ENCODE peak calls at places on chromosomes 3 and 15, in ten cellular contexts. U is gastrocnemius medialis, L is psoas muscle, F is foreskin fibroblast, H is tibial artery, N is uterus, S is mammary epithelial cell, T is spleen, X is brain microvascular endothelial cell, Z is HCT116. I is an unnamed sample.

GRCh38 chr3:18825586-18826157 is 322.6 kb upstream of the KCNH8 start:
- DNase-seq in F (no peak), U (no peak), S (no peak), X (no peak), L (no peak), T (no peak), N (no peak), Z (no peak), H (no peak), I (no peak)

GRCh38 chr3:141878326-141878725 is 1.9 kb downstream of the ATP1B3 start:
- DNase-seq in F (no peak), X (no peak), N (no peak), T (no peak), L (no peak), U (no peak), H (no peak), Z (no peak), S (no peak), I (no peak)

GRCh38 chr15:80777137-80777536 is 2.0 kb upstream of the CEMIP start:
- DNase-seq in U (peak), H (peak), X (peak), F (peak), L (peak), Z (no peak), N (no peak), T (no peak), S (peak), I (peak)

GRCh38 chr3:149771652-149772271 is 19.5 kb upstream of the COMMD2 start:
- DNase-seq in Z (peak), S (no peak), U (peak), T (no peak), X (peak), F (peak), L (no peak), H (peak), N (peak), I (peak)

GRCh38 chr15:41774873-41775417 is 661 bp downstream of the MAPKBP1 start:
- DNase-seq in L (no peak), X (no peak), S (no peak), T (peak), H (no peak), N (no peak), U (no peak), F (no peak), Z (no peak), I (no peak)

GRCh38 chr15:77974098-77974414 is 103.5 kb downstream of the TBC1D2B start:
- DNase-seq in L (peak), U (peak), X (peak), S (no peak), H (no peak), T (peak), Z (no peak), F (peak), N (no peak), I (peak)

GRCh38 chr3:69368129-69368741 is 17.7 kb downstream of the FRMD4B start:
- DNase-seq in S (peak), F (no peak), X (no peak), T (no peak), N (no peak), U (no peak), H (no peak), L (no peak), Z (no peak), I (peak)

GRCh38 chr15:59313703-59314332 is 58.9 kb downstream of the MYO1E start:
- DNase-seq in N (peak), H (peak), Z (no peak), U (peak), T (no peak), F (peak), S (peak), L (peak), X (no peak), I (peak)

GRCh38 chr15:58980351-58980939 is 7.0 kb upstream of the RNF111 start:
- DNase-seq in Z (peak), T (no peak), U (no peak), H (no peak), L (no peak), S (no peak), N (no peak), F (peak), X (no peak), I (peak)

GRCh38 chr3:114622001-114622400 is 328.2 kb downstream of the TIGIT start:
- DNase-seq in U (no peak), Z (no peak), X (no peak), L (no peak), S (no peak), F (no peak), T (no peak), N (no peak), H (no peak), I (no peak)
- TF ChIP-seq CTCF in U (no peak), Z (no peak), X (no peak), L (no peak), S (no peak), F (no peak), T (no peak), N (no peak), H (no peak), I (no peak)

GRCh38 chr15:73982251-73982962 is 9.7 kb downstream of the STOML1 start:
- DNase-seq in S (peak), F (peak), L (peak), H (peak), T (peak), N (peak), X (peak), Z (no peak), U (peak), I (peak)
- H3K4me3 ChIP-seq in S (no peak), F (no peak), L (peak), H (no peak), T (no peak), N (no peak), X (no peak), Z (no peak), U (no peak), I (no peak)

GRCh38 chr3:186529204-186529999 is 14.8 kb downstream of the CRYGS start:
- DNase-seq in F (no peak), L (no peak), H (no peak), N (no peak), T (no peak), S (no peak), X (no peak), Z (no peak), U (no peak), I (no peak)
- TF ChIP-seq CTCF in F (no peak), L (no peak), H (no peak), N (no peak), T (no peak), S (no peak), X (peak), Z (no peak), U (no peak), I (no peak)

DNA sequence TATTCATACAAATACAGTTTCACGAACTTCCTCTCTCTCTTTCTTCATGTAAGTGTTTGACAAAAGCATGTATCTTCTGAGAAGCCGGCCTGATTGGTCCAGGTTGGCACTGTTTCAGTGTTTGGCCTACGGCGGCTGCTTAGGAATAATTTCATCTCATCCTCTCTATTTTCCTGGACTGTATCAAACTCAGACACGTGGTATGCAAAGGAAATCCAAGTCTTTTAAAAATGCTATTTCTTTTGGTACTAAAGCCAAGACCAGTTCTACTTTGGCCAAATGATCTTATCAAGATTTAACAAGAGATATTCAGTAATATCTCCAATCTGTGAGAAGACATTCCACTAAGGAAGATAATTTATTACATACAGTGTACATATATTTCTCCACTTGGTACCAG is 152.8 kb downstream of the TIGIT start:
- DNase-seq in T (no peak), F (no peak), H (no peak), L (no peak), S (peak), Z (no peak), X (no peak), N (peak), U (no peak), I (peak)
- H3K4me3 ChIP-seq in T (no peak), F (no peak), H (no peak), L (no peak), S (peak), Z (no peak), X (no peak), N (no peak), U (no peak), I (no peak)

DNA sequence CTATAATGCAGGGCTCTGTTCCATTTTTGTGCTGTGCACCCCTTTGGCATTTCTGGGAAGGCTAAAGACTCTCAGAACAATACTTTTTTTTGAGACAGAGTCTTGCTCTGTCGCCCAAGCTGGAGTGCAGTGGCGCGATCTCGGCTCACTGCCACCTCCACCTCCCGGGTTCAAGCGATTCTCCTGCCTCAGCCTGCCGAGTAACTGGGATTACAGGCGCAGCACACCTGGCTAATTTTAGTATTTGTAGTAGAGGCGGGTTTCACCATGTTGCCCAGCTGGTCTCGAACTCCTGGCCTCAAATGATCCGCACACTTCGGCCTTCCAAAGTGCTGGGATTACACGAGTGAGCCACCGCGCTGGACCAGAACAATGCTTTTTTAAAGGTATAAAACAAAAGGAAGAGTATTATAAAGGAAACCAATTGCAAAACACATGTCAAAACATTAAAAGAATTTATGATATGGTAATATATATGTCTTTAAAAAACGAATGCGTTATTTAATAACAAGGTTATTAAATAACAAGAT is 999 bp downstream of the SQOR start:
- DNase-seq in L (no peak), U (no peak), N (no peak), T (no peak), H (no peak), X (no peak), S (no peak), Z (no peak), F (no peak), I (no peak)
- TF ChIP-seq CTCF in L (no peak), U (no peak), N (no peak), T (no peak), H (no peak), X (no peak), S (no peak), Z (no peak), F (no peak), I (no peak)

DNA sequence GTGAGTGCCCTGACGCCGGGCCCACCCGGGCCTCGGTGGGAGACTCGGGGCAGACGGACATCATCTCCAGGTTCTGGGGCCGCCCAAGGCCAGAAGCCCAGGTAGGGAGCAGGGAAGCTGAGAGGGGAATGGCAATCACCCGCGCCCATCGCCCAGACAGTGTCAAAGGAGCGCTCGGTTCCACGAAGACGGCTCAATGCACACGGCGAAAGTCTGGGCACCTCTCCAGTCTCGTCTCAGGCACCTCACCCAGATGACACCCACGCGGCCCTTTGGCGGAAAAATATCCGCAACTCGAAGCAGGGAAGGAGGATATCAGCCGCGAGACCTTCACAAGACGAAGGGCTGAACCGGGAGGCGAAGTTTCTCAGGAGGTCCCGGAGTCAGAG is 942 bp downstream of the IL17RD start:
- DNase-seq in H (peak), Z (no peak), F (peak), N (peak), X (no peak), T (no peak), L (peak), U (no peak), S (peak), I (peak)
- H3K4me3 ChIP-seq in H (peak), Z (peak), F (peak), N (peak), X (peak), T (peak), L (peak), U (peak), S (peak), I (peak)

GRCh38 chr3:53200501-53201189 is 39.6 kb downstream of the PRKCD start:
- DNase-seq in H (no peak), T (no peak), L (no peak), Z (no peak), F (no peak), N (no peak), X (no peak), S (no peak), U (no peak), I (no peak)

GRCh38 chr3:53198996-53199395 is 38.0 kb downstream of the PRKCD start:
- DNase-seq in N (no peak), T (no peak), H (no peak), L (no peak), U (no peak), X (no peak), F (no peak), S (no peak), Z (no peak), I (no peak)

GRCh38 chr3:53198256-53198977 is 37.4 kb downstream of the PRKCD start:
- DNase-seq in U (no peak), H (no peak), X (no peak), N (no peak), Z (no peak), F (no peak), T (no peak), S (no peak), L (no peak), I (no peak)

GRCh38 chr3:53201190-53201504 is 40.1 kb downstream of the PRKCD start:
- DNase-seq in F (no peak), U (no peak), H (no peak), N (no peak), S (no peak), X (no peak), T (no peak), Z (no peak), L (no peak), I (no peak)

DNA sequence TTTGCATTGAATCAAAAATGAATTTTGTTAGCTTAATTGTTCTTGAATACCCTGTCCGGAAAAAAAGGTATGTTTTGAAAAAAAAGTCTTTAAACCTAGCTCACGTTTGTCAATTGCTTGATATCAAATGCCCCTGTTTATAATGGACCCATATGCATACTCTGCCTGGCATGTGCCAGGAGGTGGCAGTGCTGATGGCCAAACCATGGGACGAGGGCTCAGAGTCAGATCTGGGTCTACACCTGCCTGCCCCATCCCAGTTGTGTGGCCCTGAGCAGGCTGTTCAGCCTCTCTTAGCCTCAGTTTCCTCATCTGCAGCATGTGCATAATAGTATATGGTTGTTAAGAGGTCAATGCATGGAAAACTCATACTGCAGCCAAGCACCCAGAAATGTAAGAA is 38.8 kb downstream of the PRKCD start:
- DNase-seq in Z (no peak), T (no peak), X (no peak), U (no peak), H (no peak), F (no peak), S (no peak), N (no peak), L (no peak), I (no peak)
- TF ChIP-seq CTCF in Z (peak), T (no peak), X (peak), U (no peak), H (no peak), F (no peak), S (peak), N (no peak), L (no peak), I (peak)

I was measured in fibroblast of mammary gland.